ENCODE peak calls at places on chromosomes 6 and 20, in five cellular contexts. X, C, I, S and N are unnamed samples.

GRCh38 chr6:27872634-27873028 is 39.6 kb downstream of the OR2B2 start:
- DNase-seq in X (no peak), C (no peak), I (peak), S (no peak), N (no peak)

GRCh38 chr20:63087872-63088680 is 81.3 kb upstream of the BHLHE23 start:
- DNase-seq in X (peak), C (no peak), I (no peak), S (no peak), N (no peak)

GRCh38 chr6:70413829-70414494 is 654 bp downstream of the FAM135A start:
- DNase-seq in X (no peak), C (no peak), I (peak), S (no peak), N (peak)

GRCh38 chr20:5608448-5609161 is 141.6 kb upstream of the SHLD1 start:
- DNase-seq in X (no peak), C (no peak), I (peak), S (peak), N (no peak)

GRCh38 chr6:27966044-27966443 is 9.0 kb downstream of the OR2B6 start:
- DNase-seq in X (no peak), C (peak), I (no peak), S (no peak), N (no peak)

GRCh38 chr20:43457640-43458421 is at the start of gene SRSF6:
- DNase-seq in X (peak), C (peak), I (peak), S (peak), N (peak)

GRCh38 chr6:36115412-36115811 is 14.9 kb upstream of the MAPK13 start:
- DNase-seq in X (no peak), C (no peak), I (no peak), S (no peak), N (no peak)

GRCh38 chr20:37501940-37502339 is 19.1 kb upstream of the NNAT start:
- DNase-seq in X (peak), C (no peak), I (no peak), S (no peak), N (peak)

GRCh38 chr6:129817332-129817731 is 43.8 kb downstream of the TMEM244 start:
- DNase-seq in X (no peak), C (no peak), I (no peak), S (no peak), N (no peak)

GRCh38 chr6:169972736-169973135 is 221.3 kb downstream of the ERMARD start:
- DNase-seq in X (no peak), C (no peak), I (no peak), S (no peak), N (no peak)

GRCh38 chr20:9054176-9054575 is 14.7 kb upstream of the PLCB4 start:
- DNase-seq in X (no peak), C (no peak), I (no peak), S (no peak), N (no peak)

GRCh38 chr20:52054123-52054522 is 137.5 kb downstream of the ZFP64 start:
- DNase-seq in X (no peak), C (no peak), I (peak), S (no peak), N (no peak)

GRCh38 chr20:48716086-48716485 is 111.7 kb downstream of the PREX1 start:
- DNase-seq in X (no peak), C (no peak), I (peak), S (no peak), N (no peak)

GRCh38 chr6:33091957-33092356 is 16.2 kb downstream of the HLA-DPB1 start:
- DNase-seq in X (peak), C (no peak), I (peak), S (no peak), N (peak)

GRCh38 chr6:20160541-20161283 is 51.6 kb downstream of the MBOAT1 start:
- DNase-seq in X (no peak), C (no peak), I (no peak), S (no peak), N (no peak)

GRCh38 chr6:68778356-68779020 is 143.4 kb downstream of the ADGRB3 start:
- DNase-seq in X (peak), C (no peak), I (no peak), S (peak), N (peak)

GRCh38 chr20:36574278-36575065 is 1.1 kb downstream of the TGIF2 start:
- DNase-seq in X (peak), C (peak), I (peak), S (no peak), N (peak)

GRCh38 chr20:34377072-34377847 is 14.2 kb downstream of the ITCH start:
- DNase-seq in X (no peak), C (no peak), I (peak), S (no peak), N (no peak)

GRCh38 chr6:153831350-153832078 is 207.5 kb upstream of the OPRM1 start:
- DNase-seq in X (no peak), C (no peak), I (no peak), S (no peak), N (peak)

GRCh38 chr6:74451953-74452352 is 753.9 kb downstream of the COL12A1 start:
- DNase-seq in X (no peak), C (no peak), I (no peak), S (no peak), N (no peak)

GRCh38 chr20:8438748-8439147 is 306.7 kb downstream of the PLCB1 start:
- DNase-seq in X (no peak), C (no peak), I (no peak), S (no peak), N (no peak)

GRCh38 chr6:16292942-16293341 is 54.6 kb downstream of the GMPR start:
- DNase-seq in X (no peak), C (no peak), I (no peak), S (no peak), N (no peak)

GRCh38 chr6:71979911-71980310 is 93.6 kb downstream of the RIMS1 start:
- DNase-seq in X (no peak), C (no peak), I (no peak), S (no peak), N (no peak)

GRCh38 chr20:47071646-47072185 is 177.1 kb downstream of the EYA2 start:
- DNase-seq in X (no peak), C (no peak), I (no peak), S (no peak), N (no peak)

GRCh38 chr6:6005467-6006427 is 978 bp downstream of the NRN1 start:
- DNase-seq in X (no peak), C (no peak), I (no peak), S (no peak), N (no peak)

GRCh38 chr6:121157913-121158312 is 176.4 kb downstream of the TBC1D32 start:
- DNase-seq in X (no peak), C (no peak), I (no peak), S (no peak), N (no peak)

GRCh38 chr6:27866370-27867050 is 45.7 kb downstream of the OR2B2 start:
- DNase-seq in X (no peak), C (no peak), I (peak), S (no peak), N (peak)

GRCh38 chr20:2626853-2627541 is 25.4 kb upstream of the NOP56 start:
- DNase-seq in X (no peak), C (no peak), I (no peak), S (peak), N (peak)

GRCh38 chr6:167998206-167998605 is 735 bp downstream of the KIF25 start:
- DNase-seq in X (no peak), C (no peak), I (no peak), S (no peak), N (no peak)

GRCh38 chr20:32232487-32232886 is 24.8 kb downstream of the POFUT1 start:
- DNase-seq in X (no peak), C (no peak), I (no peak), S (no peak), N (no peak)

GRCh38 chr20:58579819-58580492 is 64.8 kb upstream of the APCDD1L start:
- DNase-seq in X (peak), C (no peak), I (no peak), S (no peak), N (no peak)

GRCh38 chr20:16613954-16614353 is 40.7 kb upstream of the KIF16B start:
- DNase-seq in X (no peak), C (no peak), I (no peak), S (no peak), N (no peak)